ENCODE peak calls at places on chromosomes 7 and 10, in nine cellular contexts. I, P, R, C, B, S, D, E and M are unnamed samples.

GRCh38 chr10:69446650-69447151 is 4.6 kb upstream of the TSPAN15 start:
- DNase-seq in R (no peak), E (no peak), C (peak; percentile 32), D (no peak), P (no peak), S (no peak), B (peak; percentile 88), I (no peak), M (no peak)

GRCh38 chr7:85130702-85131101 is 56.2 kb downstream of the SEMA3D start:
- DNase-seq in E (no peak), C (no peak), P (no peak), R (no peak), D (no peak), S (no peak), B (no peak), I (no peak), M (no peak)

GRCh38 chr10:11684717-11685645 is 57.2 kb upstream of the ECHDC3 start:
- DNase-seq in R (peak; percentile 79), I (peak; percentile 86), E (peak; percentile 43), C (peak; percentile 63), P (peak; percentile 81), D (peak; percentile 84), S (peak; percentile 76), B (peak; percentile 84), M (peak; percentile 65)

GRCh38 chr7:98157761-98158160 is 51.1 kb downstream of the LMTK2 start:
- DNase-seq in S (no peak), I (no peak), C (no peak), B (no peak), D (no peak), E (no peak), R (no peak), P (no peak), M (no peak)

GRCh38 chr7:133253522-133253882 is 624 bp downstream of the EXOC4 start:
- DNase-seq in R (peak; percentile 17), P (no peak), E (peak; percentile 5), B (no peak), C (peak; percentile 34), S (no peak), D (no peak), I (no peak), M (no peak)

GRCh38 chr7:158096582-158096981 is 491.0 kb downstream of the PTPRN2 start:
- DNase-seq in R (no peak), D (peak; percentile 58), B (no peak), I (peak; percentile 20), S (no peak), E (no peak), C (no peak), P (no peak), M (no peak)

GRCh38 chr10:89975716-89976243 is 274.4 kb downstream of the KIF20B start:
- DNase-seq in S (no peak), R (no peak), C (no peak), B (no peak), P (no peak), E (no peak), I (no peak), D (no peak), M (no peak)

GRCh38 chr7:4725014-4725951 is 43.2 kb downstream of the FOXK1 start:
- DNase-seq in S (peak; percentile 70), R (peak; percentile 87), C (peak; percentile 82), P (peak; percentile 93), B (peak; percentile 95), E (peak; percentile 59), D (peak; percentile 94), I (peak; percentile 83), M (peak; percentile 72)

GRCh38 chr10:36172054-36172531 is 530.0 kb upstream of the FZD8 start:
- DNase-seq in E (no peak), B (peak; percentile 52), C (no peak), P (no peak), I (no peak), S (no peak), R (no peak), D (no peak), M (no peak)

GRCh38 chr10:110637558-110638053 is 6.5 kb upstream of the RBM20 start:
- DNase-seq in R (no peak), D (no peak), S (no peak), B (peak; percentile 43), C (no peak), E (no peak), P (no peak), I (no peak), M (no peak)

GRCh38 chr10:132827861-132828539 is 42.1 kb upstream of the NKX6-2 start:
- DNase-seq in D (peak; percentile 49), S (no peak), I (no peak), C (no peak), B (no peak), R (no peak), E (no peak), P (no peak), M (no peak)

GRCh38 chr7:82578430-82578829 is 134.9 kb upstream of the CACNA2D1 start:
- DNase-seq in D (no peak), C (no peak), R (no peak), I (no peak), P (no peak), E (no peak), B (peak; percentile 87), S (no peak), M (no peak)

GRCh38 chr10:94680544-94680943 is 3.0 kb upstream of the CYP2C18 start:
- DNase-seq in P (no peak), I (no peak), E (no peak), R (no peak), C (no peak), B (no peak), D (no peak), S (no peak), M (no peak)

GRCh38 chr7:139568346-139568675 is 44.8 kb downstream of the CLEC2L start:
- DNase-seq in B (no peak), E (no peak), S (no peak), P (no peak), C (no peak), D (no peak), R (no peak), I (no peak), M (no peak)

GRCh38 chr7:98202367-98203195 is 8.7 kb upstream of the BHLHA15 start:
- DNase-seq in R (peak; percentile 91), I (no peak), C (peak; percentile 95), E (no peak), D (no peak), B (no peak), S (no peak), P (peak; percentile 56), M (no peak)

GRCh38 chr7:27160147-27160545 is 3.7 kb upstream of the HOXA7 start:
- DNase-seq in C (no peak), P (peak; percentile 63), D (peak; percentile 70), R (no peak), B (no peak), E (no peak), S (no peak), I (no peak), M (no peak)

GRCh38 chr10:71073451-71074175 is 138.8 kb upstream of the UNC5B start:
- DNase-seq in P (peak; percentile 53), E (no peak), C (no peak), I (no peak), B (no peak), S (no peak), D (peak; percentile 68), R (no peak), M (no peak)

GRCh38 chr10:36185096-36185495 is 543.0 kb upstream of the FZD8 start:
- DNase-seq in B (no peak), P (no peak), E (no peak), S (no peak), C (no peak), D (peak; percentile 61), I (no peak), R (no peak), M (no peak)

GRCh38 chr10:21722209-21722608 is 188.2 kb downstream of the MLLT10 start:
- DNase-seq in S (no peak), R (no peak), E (no peak), B (no peak), C (no peak), P (no peak), D (no peak), I (no peak), M (no peak)
- TF ChIP-seq CTCF in S (no peak), R (no peak), E (no peak), B (no peak), C (no peak), P (no peak), D (no peak), I (no peak), M (no peak)

GRCh38 chr10:79084012-79084971 is 15.5 kb downstream of the ZMIZ1 start:
- DNase-seq in P (peak; percentile 95), R (peak; percentile 22), C (peak; percentile 90), E (peak; percentile 98), B (peak; percentile 93), I (peak; percentile 93), D (peak; percentile 95), S (peak; percentile 92), M (peak; percentile 97)
- TF ChIP-seq CTCF in P (no peak), R (no peak), C (no peak), E (no peak), B (no peak), I (no peak), D (no peak), S (no peak), M (no peak)

GRCh38 chr10:60466267-60467201 is 76.9 kb upstream of the ANK3 start:
- DNase-seq in P (no peak), R (no peak), D (no peak), I (no peak), E (no peak), S (no peak), C (no peak), B (no peak), M (no peak)
- TF ChIP-seq CTCF in P (no peak), R (no peak), D (no peak), I (no peak), E (no peak), S (no peak), C (no peak), B (peak; percentile 28), M (no peak)

GRCh38 chr10:97632949-97633884 is at the start of gene MORN4:
- DNase-seq in E (peak; percentile 95), S (peak; percentile 93), P (peak; percentile 96), R (peak; percentile 93), C (no peak), I (peak; percentile 93), D (peak; percentile 94), B (peak; percentile 89), M (peak; percentile 94)

GRCh38 chr10:97631098-97631497 is 2.2 kb downstream of the MORN4 start:
- DNase-seq in D (no peak), S (no peak), C (no peak), R (no peak), I (no peak), P (no peak), E (no peak), B (no peak), M (no peak)

GRCh38 chr10:97629289-97629688 is 4.0 kb downstream of the MORN4 start:
- DNase-seq in C (peak; percentile 55), E (no peak), D (no peak), S (no peak), I (no peak), P (no peak), R (no peak), B (no peak), M (no peak)

GRCh38 chr10:97635577-97635976 is 2.3 kb upstream of the MORN4 start:
- DNase-seq in S (no peak), I (no peak), E (no peak), C (no peak), R (no peak), B (no peak), P (no peak), D (no peak), M (no peak)

DNA sequence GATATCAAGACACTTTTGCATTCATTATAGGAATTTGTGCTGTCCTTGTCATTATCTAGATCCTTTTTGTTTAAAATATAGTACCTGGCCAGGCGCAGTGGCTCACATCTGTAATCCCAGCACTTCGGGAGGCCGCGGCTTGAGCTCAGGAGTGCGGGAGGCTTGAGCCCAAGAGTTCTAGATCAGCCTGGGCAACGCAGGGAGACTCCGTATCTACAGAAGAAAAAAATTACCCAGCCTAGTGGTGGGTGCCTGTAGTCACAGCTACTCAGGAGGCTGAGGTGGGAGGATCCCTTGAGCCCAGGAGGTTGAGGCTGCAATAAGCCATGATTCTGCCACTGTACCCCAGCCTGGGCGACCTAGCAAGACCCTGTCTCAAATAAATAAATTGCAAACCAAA is 621 bp upstream of the MORN4 start:
- DNase-seq in E (no peak), I (no peak), D (no peak), B (no peak), P (no peak), C (no peak), S (no peak), R (peak; percentile 39), M (no peak)
- TF ChIP-seq CTCF in E (no peak), I (no peak), D (peak; percentile 23), B (peak; percentile 39), P (peak; percentile 26), C (no peak), S (no peak), R (peak; percentile 62), M (peak; percentile 23)